ENCODE peak calls at places on chromosomes 6 and 20, in seven cellular contexts. One of them, this sample, is unnamed.

GRCh38 chr20:38806855-38807655 is 1.6 kb downstream of the PPP1R16B start:
- DNase-seq in astrocyte of the spinal cord: no peak
- DNase-seq in GM03348: peak
- DNase-seq in CD14-positive monocyte: no peak
- DNase-seq in fibroblast of lung: no peak
- DNase-seq in A549: no peak
- DNase-seq in fibroblast of the aortic adventitia: no peak
- DNase-seq in this sample: no peak

GRCh38 chr6:104630522-104630921 is 229.2 kb downstream of the HACE1 start:
- DNase-seq in astrocyte of the spinal cord: no peak
- DNase-seq in GM03348: no peak
- DNase-seq in CD14-positive monocyte: no peak
- DNase-seq in fibroblast of lung: no peak
- DNase-seq in A549: no peak
- DNase-seq in fibroblast of the aortic adventitia: no peak
- DNase-seq in this sample: no peak

GRCh38 chr6:33441457-33441856 is 12.9 kb upstream of the ZBTB9 start:
- DNase-seq in astrocyte of the spinal cord: no peak
- DNase-seq in GM03348: no peak
- DNase-seq in CD14-positive monocyte: no peak
- DNase-seq in fibroblast of lung: no peak
- DNase-seq in A549: no peak
- DNase-seq in fibroblast of the aortic adventitia: no peak
- DNase-seq in this sample: no peak

GRCh38 chr20:61408951-61409740 is 157.1 kb downstream of the CDH4 start:
- DNase-seq in astrocyte of the spinal cord: no peak
- DNase-seq in GM03348: no peak
- DNase-seq in CD14-positive monocyte: no peak
- DNase-seq in fibroblast of lung: no peak
- DNase-seq in A549: no peak
- DNase-seq in fibroblast of the aortic adventitia: no peak
- DNase-seq in this sample: no peak

GRCh38 chr20:22582386-22582959 is 1.9 kb downstream of the FOXA2 start:
- DNase-seq in astrocyte of the spinal cord: no peak
- DNase-seq in GM03348: no peak
- DNase-seq in CD14-positive monocyte: no peak
- DNase-seq in fibroblast of lung: no peak
- DNase-seq in A549: no peak
- DNase-seq in fibroblast of the aortic adventitia: no peak
- DNase-seq in this sample: no peak

GRCh38 chr20:31751126-31751525 is 12.0 kb downstream of the TPX2 start:
- DNase-seq in astrocyte of the spinal cord: peak
- DNase-seq in GM03348: peak
- DNase-seq in CD14-positive monocyte: no peak
- DNase-seq in fibroblast of lung: peak
- DNase-seq in A549: no peak
- DNase-seq in fibroblast of the aortic adventitia: peak
- DNase-seq in this sample: no peak

GRCh38 chr20:1844723-1845523 is 50.3 kb upstream of the SIRPA start:
- DNase-seq in astrocyte of the spinal cord: peak
- DNase-seq in GM03348: no peak
- DNase-seq in CD14-positive monocyte: peak
- DNase-seq in fibroblast of lung: peak
- DNase-seq in A549: no peak
- DNase-seq in fibroblast of the aortic adventitia: peak
- DNase-seq in this sample: no peak

GRCh38 chr6:47405273-47405672 is 72.3 kb upstream of the CD2AP start:
- DNase-seq in astrocyte of the spinal cord: no peak
- DNase-seq in GM03348: no peak
- DNase-seq in CD14-positive monocyte: no peak
- DNase-seq in fibroblast of lung: no peak
- DNase-seq in A549: no peak
- DNase-seq in fibroblast of the aortic adventitia: no peak
- DNase-seq in this sample: no peak

GRCh38 chr20:44702776-44703175 is 12.4 kb upstream of the CCN5 start:
- DNase-seq in astrocyte of the spinal cord: peak
- DNase-seq in GM03348: peak
- DNase-seq in CD14-positive monocyte: no peak
- DNase-seq in fibroblast of lung: peak
- DNase-seq in A549: no peak
- DNase-seq in fibroblast of the aortic adventitia: peak
- DNase-seq in this sample: no peak

GRCh38 chr6:41785689-41786450 is 1.6 kb upstream of the TOMM6 start:
- DNase-seq in astrocyte of the spinal cord: peak
- DNase-seq in GM03348: peak
- DNase-seq in CD14-positive monocyte: no peak
- DNase-seq in fibroblast of lung: peak
- DNase-seq in A549: no peak
- DNase-seq in fibroblast of the aortic adventitia: peak
- DNase-seq in this sample: no peak

GRCh38 chr6:63572733-63573139 is 456 bp downstream of the LOC128125822 start:
- DNase-seq in astrocyte of the spinal cord: no peak
- DNase-seq in GM03348: peak
- DNase-seq in CD14-positive monocyte: no peak
- DNase-seq in fibroblast of lung: no peak
- DNase-seq in A549: no peak
- DNase-seq in fibroblast of the aortic adventitia: no peak
- DNase-seq in this sample: no peak

GRCh38 chr6:106243261-106243660 is 82.3 kb downstream of the ATG5 start:
- DNase-seq in astrocyte of the spinal cord: no peak
- DNase-seq in GM03348: no peak
- DNase-seq in CD14-positive monocyte: no peak
- DNase-seq in fibroblast of lung: no peak
- DNase-seq in A549: no peak
- DNase-seq in fibroblast of the aortic adventitia: no peak
- DNase-seq in this sample: no peak

GRCh38 chr6:17525637-17526036 is 74.5 kb upstream of the FAM8A1 start:
- DNase-seq in astrocyte of the spinal cord: no peak
- DNase-seq in GM03348: peak
- DNase-seq in CD14-positive monocyte: no peak
- DNase-seq in fibroblast of lung: peak
- DNase-seq in A549: no peak
- DNase-seq in fibroblast of the aortic adventitia: peak
- DNase-seq in this sample: no peak

GRCh38 chr6:111921108-111921507 is 47.9 kb upstream of the FYN start:
- DNase-seq in astrocyte of the spinal cord: no peak
- DNase-seq in GM03348: no peak
- DNase-seq in CD14-positive monocyte: no peak
- DNase-seq in fibroblast of lung: no peak
- DNase-seq in A549: no peak
- DNase-seq in fibroblast of the aortic adventitia: no peak
- DNase-seq in this sample: no peak

GRCh38 chr6:37077459-37078296 is 72.2 kb downstream of the FGD2 start:
- DNase-seq in astrocyte of the spinal cord: peak
- DNase-seq in GM03348: peak
- DNase-seq in CD14-positive monocyte: no peak
- DNase-seq in fibroblast of lung: peak
- DNase-seq in A549: no peak
- DNase-seq in fibroblast of the aortic adventitia: peak
- DNase-seq in this sample: no peak

GRCh38 chr6:87277123-87277522 is 45.3 kb upstream of the SMIM8 start:
- DNase-seq in astrocyte of the spinal cord: no peak
- DNase-seq in GM03348: no peak
- DNase-seq in CD14-positive monocyte: no peak
- DNase-seq in fibroblast of lung: peak
- DNase-seq in A549: no peak
- DNase-seq in fibroblast of the aortic adventitia: peak
- DNase-seq in this sample: peak